ENCODE peak calls at places on chromosomes 11 and 22, in five cellular contexts. W is T-helper 1 cell; T is left ventricle myocardium inferior; L is iris pigment epithelial cell; S is activated effector memory CD4-positive, alpha-beta T cell treated with anti-CD3 and anti-CD28 coated beads, Interleukin-2, amount 50 U/mL, for 16 hours. A is an unnamed sample.

GRCh38 chr11:113238721-113239120 is 75.7 kb upstream of the TTC12 start:
- DNase-seq in W (no peak), T (no peak), L (no peak), S (no peak), A (no peak)

GRCh38 chr11:116993599-116993998 is 104.6 kb downstream of the SIK3 start:
- DNase-seq in W (peak; percentile 15), T (no peak), L (no peak), S (no peak), A (peak; percentile 53)

GRCh38 chr11:280762-281485 is 2.7 kb downstream of the NLRP6 start:
- DNase-seq in W (peak; percentile 37), T (no peak), L (no peak), S (peak; percentile 78), A (no peak)

GRCh38 chr11:3859373-3859881 is 4.0 kb downstream of the STIM1 start:
- DNase-seq in W (no peak), T (peak; percentile 69), L (no peak), S (peak; percentile 77), A (no peak)

GRCh38 chr11:106969660-106970059 is 48.6 kb downstream of the GUCY1A2 start:
- DNase-seq in W (no peak), T (no peak), L (no peak), S (no peak), A (peak; percentile 44)

GRCh38 chr11:68761801-68762200 is 10.5 kb upstream of the TESMIN start:
- DNase-seq in W (no peak), T (no peak), L (no peak), S (no peak), A (no peak)

GRCh38 chr11:71442123-71442522 is 6.1 kb downstream of the DHCR7 start:
- DNase-seq in W (no peak), T (no peak), L (no peak), S (no peak), A (no peak)

GRCh38 chr22:22431271-22432220 is 77.0 kb downstream of the ZNF280B start:
- DNase-seq in W (peak; percentile 22), T (peak; percentile 30), L (peak; percentile 56), S (peak; percentile 78), A (peak; percentile 72)

GRCh38 chr11:67262731-67263675 is 3.3 kb upstream of the GRK2 start:
- DNase-seq in W (peak; percentile 60), T (peak; percentile 83), L (peak; percentile 63), S (peak; percentile 92), A (peak; percentile 80)

GRCh38 chr11:74720596-74721478 is 10.4 kb downstream of the CHRDL2 start:
- DNase-seq in W (no peak), T (peak; percentile 82), L (peak; percentile 36), S (no peak), A (peak; percentile 30)

GRCh38 chr22:20116376-20116950 is 559 bp downstream of the RANBP1 start:
- DNase-seq in W (no peak), T (peak; percentile 39), L (no peak), S (no peak), A (no peak)

GRCh38 chr11:102603091-102603490 is 22.0 kb downstream of the MMP20 start:
- DNase-seq in W (no peak), T (no peak), L (peak; percentile 59), S (no peak), A (peak; percentile 67)

GRCh38 chr22:44838316-44839016 is 86.1 kb downstream of the ARHGAP8 start:
- DNase-seq in W (no peak), T (no peak), L (no peak), S (no peak), A (no peak)

GRCh38 chr11:22733433-22733832 is 67.0 kb downstream of the GAS2 start:
- DNase-seq in W (no peak), T (no peak), L (no peak), S (no peak), A (no peak)

GRCh38 chr11:1947592-1948237 is 583 bp downstream of the MRPL23 start:
- DNase-seq in W (no peak), T (no peak), L (no peak), S (no peak), A (no peak)

GRCh38 chr11:12746593-12747097 is 72.4 kb downstream of the TEAD1 start:
- DNase-seq in W (no peak), T (peak; percentile 71), L (peak; percentile 94), S (no peak), A (peak; percentile 95)

GRCh38 chr11:75265851-75266531 is 25.4 kb downstream of the TPBGL start:
- DNase-seq in W (no peak), T (no peak), L (no peak), S (peak; percentile 59), A (no peak)

GRCh38 chr11:78211565-78211964 is 22.8 kb downstream of the USP35 start:
- DNase-seq in W (no peak), T (no peak), L (no peak), S (no peak), A (no peak)

GRCh38 chr11:10044618-10045017 is 249.4 kb downstream of the SBF2 start:
- DNase-seq in W (no peak), T (no peak), L (no peak), S (no peak), A (no peak)

GRCh38 chr11:1937616-1938342 is 9.4 kb upstream of the MRPL23 start:
- DNase-seq in W (no peak), T (no peak), L (no peak), S (no peak), A (no peak)

GRCh38 chr11:17558025-17558780 is 11.1 kb downstream of the OTOG start:
- DNase-seq in W (no peak), T (no peak), L (no peak), S (no peak), A (no peak)

GRCh38 chr11:727859-728748 is 19.2 kb upstream of the TALDO1 start:
- DNase-seq in W (peak; percentile 73), T (peak; percentile 78), L (peak; percentile 65), S (peak; percentile 93), A (peak; percentile 67)

GRCh38 chr22:38034278-38034882 is 22.8 kb upstream of the PICK1 start:
- DNase-seq in W (no peak), T (peak; percentile 70), L (peak; percentile 92), S (no peak), A (peak; percentile 95)

GRCh38 chr11:33598426-33599069 is 102.1 kb downstream of the C11orf91 start:
- DNase-seq in W (no peak), T (no peak), L (no peak), S (no peak), A (no peak)

GRCh38 chr11:71556018-71556417 is 7.8 kb downstream of the KRTAP5-9 start:
- DNase-seq in W (no peak), T (no peak), L (no peak), S (no peak), A (no peak)

GRCh38 chr22:49431559-49431958 is 396.1 kb downstream of the BRD1 start:
- DNase-seq in W (no peak), T (no peak), L (no peak), S (no peak), A (no peak)

GRCh38 chr11:58927393-58928081 is 11.8 kb upstream of the GLYATL1 start:
- DNase-seq in W (no peak), T (no peak), L (peak; percentile 52), S (no peak), A (peak; percentile 43)

GRCh38 chr11:105935791-105936190 is 86.2 kb downstream of the MSANTD4 start:
- DNase-seq in W (no peak), T (no peak), L (peak; percentile 42), S (no peak), A (no peak)

GRCh38 chr11:94834931-94835330 is 66.8 kb downstream of the AMOTL1 start:
- DNase-seq in W (no peak), T (no peak), L (peak; percentile 39), S (no peak), A (peak; percentile 35)

GRCh38 chr11:762421-763072 is 14.7 kb downstream of the GATD1 start:
- DNase-seq in W (no peak), T (no peak), L (peak; percentile 87), S (no peak), A (peak; percentile 72)

GRCh38 chr11:32531528-32531927 is 52.1 kb upstream of the EIF3M start:
- DNase-seq in W (no peak), T (no peak), L (no peak), S (no peak), A (peak; percentile 18)

GRCh38 chr22:43173566-43173965 is 13.4 kb downstream of the TTLL12 start:
- DNase-seq in W (no peak), T (no peak), L (no peak), S (no peak), A (no peak)

GRCh38 chr22:32627091-32627490 is 152.5 kb downstream of the FBXO7 start:
- DNase-seq in W (no peak), T (peak; percentile 53), L (no peak), S (no peak), A (no peak)

GRCh38 chr22:44204937-44205712 is 24.4 kb downstream of the PARVG start:
- DNase-seq in W (no peak), T (no peak), L (no peak), S (peak; percentile 55), A (no peak)